ENCODE peak calls at places on chromosomes 11 and 22, in seven cellular contexts. One of them, this sample, is unnamed.

GRCh38 chr22:27217154-27217553 is 559.8 kb downstream of the MIAT start:
- DNase-seq in Caco-2: no peak
- DNase-seq in HCT116: no peak
- DNase-seq in suprapubic skin: peak; percentile 11
- DNase-seq in RWPE1: no peak
- DNase-seq in bronchial epithelial cell: no peak
- DNase-seq in HFF-Myc: no peak
- DNase-seq in this sample: no peak

GRCh38 chr11:27710536-27710935 is 10.3 kb upstream of the BDNF start:
- DNase-seq in bronchial epithelial cell: no peak
- DNase-seq in HCT116: no peak
- DNase-seq in suprapubic skin: no peak
- DNase-seq in HFF-Myc: no peak
- DNase-seq in RWPE1: no peak
- DNase-seq in Caco-2: no peak
- DNase-seq in this sample: peak; percentile 26

GRCh38 chr11:121452609-121453150 is at the start of gene SORL1-AS1:
- DNase-seq in RWPE1: peak; percentile 37
- DNase-seq in HCT116: no peak
- DNase-seq in bronchial epithelial cell: peak; percentile 41
- DNase-seq in suprapubic skin: no peak
- DNase-seq in Caco-2: no peak
- DNase-seq in HFF-Myc: no peak
- DNase-seq in this sample: no peak

GRCh38 chr22:44161673-44162072 is 19.1 kb upstream of the PARVG start:
- DNase-seq in HCT116: no peak
- DNase-seq in RWPE1: no peak
- DNase-seq in HFF-Myc: no peak
- DNase-seq in Caco-2: no peak
- DNase-seq in bronchial epithelial cell: no peak
- DNase-seq in suprapubic skin: no peak
- DNase-seq in this sample: no peak

GRCh38 chr22:29346659-29347058 is 31.2 kb upstream of the RASL10A start:
- DNase-seq in Caco-2: no peak
- DNase-seq in HCT116: no peak
- DNase-seq in suprapubic skin: no peak
- DNase-seq in HFF-Myc: no peak
- DNase-seq in RWPE1: no peak
- DNase-seq in bronchial epithelial cell: no peak
- DNase-seq in this sample: peak; percentile 65

GRCh38 chr22:45891996-45892621 is 84.9 kb downstream of the WNT7B start:
- DNase-seq in Caco-2: no peak
- DNase-seq in HCT116: no peak
- DNase-seq in bronchial epithelial cell: no peak
- DNase-seq in RWPE1: no peak
- DNase-seq in HFF-Myc: no peak
- DNase-seq in suprapubic skin: no peak
- DNase-seq in this sample: no peak

GRCh38 chr11:84498016-84498415 is 1129.1 kb downstream of the DLG2 start:
- DNase-seq in suprapubic skin: no peak
- DNase-seq in RWPE1: no peak
- DNase-seq in HCT116: no peak
- DNase-seq in HFF-Myc: no peak
- DNase-seq in Caco-2: no peak
- DNase-seq in bronchial epithelial cell: no peak
- DNase-seq in this sample: no peak

GRCh38 chr11:67468509-67468834 is 579 bp downstream of the TMEM134 start:
- DNase-seq in HFF-Myc: no peak
- DNase-seq in Caco-2: no peak
- DNase-seq in suprapubic skin: no peak
- DNase-seq in bronchial epithelial cell: no peak
- DNase-seq in RWPE1: no peak
- DNase-seq in HCT116: no peak
- DNase-seq in this sample: no peak

GRCh38 chr11:117824571-117825537 is at the start of gene FXYD2:
- DNase-seq in Caco-2: no peak
- DNase-seq in HCT116: no peak
- DNase-seq in RWPE1: no peak
- DNase-seq in HFF-Myc: no peak
- DNase-seq in suprapubic skin: peak; percentile 81
- DNase-seq in bronchial epithelial cell: peak; percentile 29
- DNase-seq in this sample: no peak

GRCh38 chr11:118602331-118602730 is 5.1 kb upstream of the PHLDB1 start:
- DNase-seq in HCT116: no peak
- DNase-seq in suprapubic skin: no peak
- DNase-seq in RWPE1: no peak
- DNase-seq in Caco-2: no peak
- DNase-seq in HFF-Myc: no peak
- DNase-seq in bronchial epithelial cell: no peak
- DNase-seq in this sample: no peak

GRCh38 chr11:44860967-44861828 is 89.5 kb downstream of the TP53I11 start:
- DNase-seq in HFF-Myc: no peak
- DNase-seq in RWPE1: no peak
- DNase-seq in Caco-2: no peak
- DNase-seq in suprapubic skin: no peak
- DNase-seq in HCT116: no peak
- DNase-seq in bronchial epithelial cell: no peak
- DNase-seq in this sample: no peak

GRCh38 chr22:42621505-42622002 is 6.9 kb upstream of the POLDIP3 start:
- DNase-seq in HFF-Myc: peak; percentile 61
- DNase-seq in RWPE1: peak; percentile 67
- DNase-seq in Caco-2: peak; percentile 85
- DNase-seq in bronchial epithelial cell: peak; percentile 47
- DNase-seq in suprapubic skin: peak; percentile 89
- DNase-seq in HCT116: peak; percentile 50
- DNase-seq in this sample: no peak

GRCh38 chr11:14124886-14125285 is 162.4 kb downstream of the SPON1 start:
- DNase-seq in RWPE1: no peak
- DNase-seq in HCT116: no peak
- DNase-seq in suprapubic skin: no peak
- DNase-seq in HFF-Myc: no peak
- DNase-seq in bronchial epithelial cell: no peak
- DNase-seq in Caco-2: no peak
- DNase-seq in this sample: no peak

GRCh38 chr22:25564979-25565677 is 653 bp downstream of the GRK3 start:
- DNase-seq in HCT116: no peak
- DNase-seq in RWPE1: no peak
- DNase-seq in suprapubic skin: no peak
- DNase-seq in bronchial epithelial cell: peak; percentile 11
- DNase-seq in Caco-2: peak; percentile 42
- DNase-seq in HFF-Myc: no peak
- DNase-seq in this sample: no peak

GRCh38 chr11:120030411-120030810 is 107.5 kb downstream of the TRIM29 start:
- DNase-seq in suprapubic skin: no peak
- DNase-seq in RWPE1: no peak
- DNase-seq in bronchial epithelial cell: no peak
- DNase-seq in HFF-Myc: no peak
- DNase-seq in HCT116: no peak
- DNase-seq in Caco-2: no peak
- DNase-seq in this sample: no peak

GRCh38 chr11:33977676-33978075 is 73.9 kb upstream of the CAPRIN1 start:
- DNase-seq in HCT116: no peak
- DNase-seq in suprapubic skin: no peak
- DNase-seq in Caco-2: no peak
- DNase-seq in bronchial epithelial cell: no peak
- DNase-seq in RWPE1: no peak
- DNase-seq in HFF-Myc: no peak
- DNase-seq in this sample: no peak

GRCh38 chr11:60937144-60937527 is 12.9 kb downstream of the TMEM132A start:
- DNase-seq in bronchial epithelial cell: no peak
- DNase-seq in RWPE1: no peak
- DNase-seq in suprapubic skin: no peak
- DNase-seq in HCT116: no peak
- DNase-seq in Caco-2: no peak
- DNase-seq in HFF-Myc: no peak
- DNase-seq in this sample: no peak

GRCh38 chr11:113001709-113002108 is 40.5 kb downstream of the NCAM1 start:
- DNase-seq in RWPE1: no peak
- DNase-seq in HFF-Myc: no peak
- DNase-seq in bronchial epithelial cell: no peak
- DNase-seq in Caco-2: no peak
- DNase-seq in suprapubic skin: no peak
- DNase-seq in HCT116: no peak
- DNase-seq in this sample: no peak

GRCh38 chr11:78876686-78877085 is 302.0 kb upstream of the NARS2 start:
- DNase-seq in RWPE1: peak; percentile 31
- DNase-seq in Caco-2: no peak
- DNase-seq in suprapubic skin: no peak
- DNase-seq in HCT116: no peak
- DNase-seq in bronchial epithelial cell: peak; percentile 57
- DNase-seq in HFF-Myc: no peak
- DNase-seq in this sample: no peak

GRCh38 chr22:17369553-17370035 is 334 bp downstream of the CECR2 start:
- DNase-seq in HFF-Myc: no peak
- DNase-seq in Caco-2: peak; percentile 39
- DNase-seq in bronchial epithelial cell: no peak
- DNase-seq in suprapubic skin: peak; percentile 60
- DNase-seq in RWPE1: no peak
- DNase-seq in HCT116: no peak
- DNase-seq in this sample: no peak

GRCh38 chr11:115463606-115464005 is 40.6 kb downstream of the CADM1 start:
- DNase-seq in Caco-2: no peak
- DNase-seq in suprapubic skin: no peak
- DNase-seq in bronchial epithelial cell: no peak
- DNase-seq in HCT116: no peak
- DNase-seq in HFF-Myc: no peak
- DNase-seq in RWPE1: no peak
- DNase-seq in this sample: no peak

GRCh38 chr11:4891996-4892640 is 10.4 kb downstream of the OR51T1 start:
- DNase-seq in Caco-2: no peak
- DNase-seq in RWPE1: peak; percentile 34
- DNase-seq in suprapubic skin: no peak
- DNase-seq in HFF-Myc: peak; percentile 33
- DNase-seq in bronchial epithelial cell: peak; percentile 88
- DNase-seq in HCT116: no peak
- DNase-seq in this sample: peak; percentile 2

GRCh38 chr22:36387664-36387913 is 178 bp downstream of the MYH9 start:
- DNase-seq in HCT116: no peak
- DNase-seq in bronchial epithelial cell: no peak
- DNase-seq in suprapubic skin: no peak
- DNase-seq in HFF-Myc: no peak
- DNase-seq in Caco-2: no peak
- DNase-seq in RWPE1: no peak
- DNase-seq in this sample: no peak

GRCh38 chr22:36386900-36387663 is 685 bp downstream of the MYH9 start:
- DNase-seq in Caco-2: peak; percentile 48
- DNase-seq in RWPE1: no peak
- DNase-seq in HFF-Myc: no peak
- DNase-seq in suprapubic skin: peak; percentile 91
- DNase-seq in HCT116: no peak
- DNase-seq in bronchial epithelial cell: no peak
- DNase-seq in this sample: no peak

GRCh38 chr22:36384766-36385400 is 2.9 kb downstream of the MYH9 start:
- DNase-seq in HCT116: no peak
- DNase-seq in RWPE1: no peak
- DNase-seq in HFF-Myc: no peak
- DNase-seq in bronchial epithelial cell: no peak
- DNase-seq in suprapubic skin: no peak
- DNase-seq in Caco-2: no peak
- DNase-seq in this sample: no peak

GRCh38 chr22:36385491-36386350 is 2.0 kb downstream of the MYH9 start:
- DNase-seq in RWPE1: peak; percentile 82
- DNase-seq in Caco-2: peak; percentile 48
- DNase-seq in HFF-Myc: no peak
- DNase-seq in suprapubic skin: no peak
- DNase-seq in bronchial epithelial cell: peak; percentile 86
- DNase-seq in HCT116: no peak
- DNase-seq in this sample: no peak

DNA sequence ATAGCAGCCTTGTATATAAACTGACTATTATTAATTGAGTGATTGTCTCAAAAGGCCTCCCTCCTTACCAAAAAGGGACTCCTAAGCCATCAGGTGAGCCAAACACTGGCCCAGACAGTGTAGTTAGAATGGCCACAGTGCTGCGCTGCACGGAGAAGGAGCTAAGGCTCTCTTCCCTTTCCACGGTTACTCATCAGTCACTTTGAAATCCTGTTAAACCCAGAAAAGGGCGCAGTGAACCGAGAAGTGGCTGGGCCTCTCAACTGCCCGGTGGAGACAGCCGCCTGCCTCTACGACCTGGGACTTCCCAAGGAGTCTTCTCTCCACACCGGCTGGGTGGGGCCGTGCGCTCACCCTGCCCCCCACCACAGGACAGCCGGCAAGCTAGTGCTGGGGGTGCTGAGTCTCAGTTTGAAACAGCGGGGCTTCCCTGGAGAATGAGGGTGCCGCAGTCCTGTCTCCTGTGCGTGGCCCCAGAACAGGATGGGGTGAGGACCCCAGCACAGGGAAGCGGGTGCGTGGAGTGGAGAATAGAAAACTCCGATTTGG is 1.3 kb downstream of the MYH9 start:
- DNase-seq in HCT116: no peak
- DNase-seq in suprapubic skin: no peak
- DNase-seq in RWPE1: no peak
- DNase-seq in bronchial epithelial cell: no peak
- DNase-seq in Caco-2: no peak
- DNase-seq in HFF-Myc: no peak
- DNase-seq in this sample: no peak
- TF ChIP-seq CTCF in HCT116: no peak
- TF ChIP-seq CTCF in suprapubic skin: no peak
- TF ChIP-seq CTCF in RWPE1: no peak
- TF ChIP-seq CTCF in bronchial epithelial cell: no peak
- TF ChIP-seq CTCF in Caco-2: no peak
- TF ChIP-seq CTCF in HFF-Myc: no peak
- TF ChIP-seq CTCF in this sample: no peak

GRCh38 chr22:35952576-35952975 is 76.0 kb downstream of the RBFOX2 start:
- DNase-seq in RWPE1: no peak
- DNase-seq in suprapubic skin: no peak
- DNase-seq in HFF-Myc: no peak
- DNase-seq in Caco-2: no peak
- DNase-seq in bronchial epithelial cell: no peak
- DNase-seq in HCT116: no peak
- DNase-seq in this sample: no peak
- TF ChIP-seq CTCF in RWPE1: no peak
- TF ChIP-seq CTCF in suprapubic skin: no peak
- TF ChIP-seq CTCF in HFF-Myc: no peak
- TF ChIP-seq CTCF in Caco-2: no peak
- TF ChIP-seq CTCF in bronchial epithelial cell: no peak
- TF ChIP-seq CTCF in HCT116: no peak
- TF ChIP-seq CTCF in this sample: no peak

GRCh38 chr11:125869526-125869925 is 17.9 kb upstream of the HYLS1 start:
- DNase-seq in HFF-Myc: no peak
- DNase-seq in HCT116: no peak
- DNase-seq in RWPE1: no peak
- DNase-seq in suprapubic skin: no peak
- DNase-seq in Caco-2: no peak
- DNase-seq in bronchial epithelial cell: no peak
- DNase-seq in this sample: no peak
- TF ChIP-seq CTCF in HFF-Myc: no peak
- TF ChIP-seq CTCF in HCT116: no peak
- TF ChIP-seq CTCF in RWPE1: no peak
- TF ChIP-seq CTCF in suprapubic skin: no peak
- TF ChIP-seq CTCF in Caco-2: no peak
- TF ChIP-seq CTCF in bronchial epithelial cell: no peak
- TF ChIP-seq CTCF in this sample: no peak

DNA sequence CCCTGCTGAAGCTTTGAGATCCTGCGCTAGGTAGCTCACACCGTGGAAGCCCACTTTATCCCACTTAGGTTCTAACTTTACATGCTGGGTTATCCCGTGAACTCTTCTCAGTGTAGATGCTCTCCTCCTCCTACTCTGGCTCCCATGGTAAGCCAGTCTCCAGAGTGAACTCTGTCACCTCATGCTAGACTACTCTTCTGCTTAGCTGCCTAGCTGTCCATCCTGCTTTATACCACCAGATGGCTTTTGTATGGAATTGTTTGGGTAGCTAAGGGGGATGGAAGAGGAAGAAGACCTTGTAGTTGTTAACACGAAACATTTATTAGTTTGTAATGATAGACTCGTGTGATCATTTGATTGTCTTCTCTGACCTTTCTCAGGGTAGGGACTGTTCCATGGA is 46.8 kb downstream of the EMSY start:
- DNase-seq in HFF-Myc: no peak
- DNase-seq in RWPE1: no peak
- DNase-seq in suprapubic skin: no peak
- DNase-seq in bronchial epithelial cell: no peak
- DNase-seq in HCT116: no peak
- DNase-seq in Caco-2: no peak
- DNase-seq in this sample: no peak
- TF ChIP-seq CTCF in HFF-Myc: no peak
- TF ChIP-seq CTCF in RWPE1: no peak
- TF ChIP-seq CTCF in suprapubic skin: no peak
- TF ChIP-seq CTCF in bronchial epithelial cell: no peak
- TF ChIP-seq CTCF in HCT116: no peak
- TF ChIP-seq CTCF in Caco-2: no peak
- TF ChIP-seq CTCF in this sample: no peak